ENCODE peak calls at places on chromosomes 2 and 18, in nine cellular contexts. One of them, this sample, is unnamed.

GRCh38 chr2:227513113-227513512 is 41.2 kb downstream of the AGFG1 start:
- DNase-seq in PC-3: no peak
- DNase-seq in adrenal gland: no peak
- DNase-seq in foreskin fibroblast: peak
- DNase-seq in IMR-90: peak
- DNase-seq in ovary: no peak
- DNase-seq in GM20000: no peak
- DNase-seq in AG04449: no peak
- DNase-seq in coronary artery: no peak
- DNase-seq in this sample: no peak

GRCh38 chr2:88959480-88960204 is 268.2 kb downstream of the RPIA start:
- DNase-seq in PC-3: peak
- DNase-seq in adrenal gland: no peak
- DNase-seq in foreskin fibroblast: no peak
- DNase-seq in IMR-90: peak
- DNase-seq in ovary: no peak
- DNase-seq in GM20000: no peak
- DNase-seq in AG04449: no peak
- DNase-seq in coronary artery: no peak
- DNase-seq in this sample: no peak

GRCh38 chr18:33755918-33756590 is 178.0 kb downstream of the ASXL3 start:
- DNase-seq in PC-3: peak
- DNase-seq in adrenal gland: peak
- DNase-seq in foreskin fibroblast: peak
- DNase-seq in IMR-90: peak
- DNase-seq in ovary: no peak
- DNase-seq in GM20000: no peak
- DNase-seq in AG04449: peak
- DNase-seq in coronary artery: no peak
- DNase-seq in this sample: no peak

GRCh38 chr2:2898744-2899143 is 478.9 kb downstream of the EIPR1 start:
- DNase-seq in PC-3: no peak
- DNase-seq in adrenal gland: no peak
- DNase-seq in foreskin fibroblast: no peak
- DNase-seq in IMR-90: no peak
- DNase-seq in ovary: no peak
- DNase-seq in GM20000: no peak
- DNase-seq in AG04449: no peak
- DNase-seq in coronary artery: peak
- DNase-seq in this sample: no peak

GRCh38 chr2:186349508-186349907 is 136.6 kb upstream of the ZC3H15 start:
- DNase-seq in PC-3: peak
- DNase-seq in adrenal gland: no peak
- DNase-seq in foreskin fibroblast: peak
- DNase-seq in IMR-90: peak
- DNase-seq in ovary: no peak
- DNase-seq in GM20000: no peak
- DNase-seq in AG04449: peak
- DNase-seq in coronary artery: no peak
- DNase-seq in this sample: no peak

GRCh38 chr2:118845005-118845842 is 2.2 kb downstream of the EN1 start:
- DNase-seq in PC-3: no peak
- DNase-seq in adrenal gland: no peak
- DNase-seq in foreskin fibroblast: no peak
- DNase-seq in IMR-90: no peak
- DNase-seq in ovary: no peak
- DNase-seq in GM20000: peak
- DNase-seq in AG04449: no peak
- DNase-seq in coronary artery: no peak
- DNase-seq in this sample: peak

GRCh38 chr2:234649951-234650350 is 153.1 kb upstream of the ARL4C start:
- DNase-seq in PC-3: no peak
- DNase-seq in adrenal gland: no peak
- DNase-seq in foreskin fibroblast: no peak
- DNase-seq in IMR-90: no peak
- DNase-seq in ovary: no peak
- DNase-seq in GM20000: no peak
- DNase-seq in AG04449: no peak
- DNase-seq in coronary artery: no peak
- DNase-seq in this sample: no peak

GRCh38 chr2:17163628-17164027 is 354.6 kb downstream of the RAD51AP2 start:
- DNase-seq in PC-3: no peak
- DNase-seq in adrenal gland: no peak
- DNase-seq in foreskin fibroblast: no peak
- DNase-seq in IMR-90: no peak
- DNase-seq in ovary: no peak
- DNase-seq in GM20000: no peak
- DNase-seq in AG04449: no peak
- DNase-seq in coronary artery: no peak
- DNase-seq in this sample: no peak

GRCh38 chr2:190180313-190181065 is 118.0 kb upstream of the MSTN start:
- DNase-seq in PC-3: no peak
- DNase-seq in adrenal gland: peak
- DNase-seq in foreskin fibroblast: peak
- DNase-seq in IMR-90: no peak
- DNase-seq in ovary: peak
- DNase-seq in GM20000: peak
- DNase-seq in AG04449: no peak
- DNase-seq in coronary artery: no peak
- DNase-seq in this sample: peak

GRCh38 chr18:62396381-62396780 is 71.3 kb downstream of the TNFRSF11A start:
- DNase-seq in PC-3: peak
- DNase-seq in adrenal gland: no peak
- DNase-seq in foreskin fibroblast: no peak
- DNase-seq in IMR-90: no peak
- DNase-seq in ovary: no peak
- DNase-seq in GM20000: no peak
- DNase-seq in AG04449: no peak
- DNase-seq in coronary artery: no peak
- DNase-seq in this sample: no peak

GRCh38 chr2:186726938-186727337 is 33.1 kb downstream of the FAM171B start:
- DNase-seq in PC-3: peak
- DNase-seq in adrenal gland: no peak
- DNase-seq in foreskin fibroblast: peak
- DNase-seq in IMR-90: peak
- DNase-seq in ovary: no peak
- DNase-seq in GM20000: no peak
- DNase-seq in AG04449: peak
- DNase-seq in coronary artery: no peak
- DNase-seq in this sample: no peak

GRCh38 chr18:74803769-74804168 is 206.1 kb downstream of the ZNF407 start:
- DNase-seq in PC-3: no peak
- DNase-seq in adrenal gland: peak
- DNase-seq in foreskin fibroblast: no peak
- DNase-seq in IMR-90: no peak
- DNase-seq in ovary: no peak
- DNase-seq in GM20000: no peak
- DNase-seq in AG04449: no peak
- DNase-seq in coronary artery: no peak
- DNase-seq in this sample: no peak

GRCh38 chr2:141554810-141555209 is 576.0 kb downstream of the LRP1B start:
- DNase-seq in PC-3: peak
- DNase-seq in adrenal gland: no peak
- DNase-seq in foreskin fibroblast: peak
- DNase-seq in IMR-90: peak
- DNase-seq in ovary: no peak
- DNase-seq in GM20000: peak
- DNase-seq in AG04449: no peak
- DNase-seq in coronary artery: no peak
- DNase-seq in this sample: peak

GRCh38 chr2:215454519-215454918 is 18.7 kb upstream of the FN1 start:
- DNase-seq in PC-3: peak
- DNase-seq in adrenal gland: peak
- DNase-seq in foreskin fibroblast: peak
- DNase-seq in IMR-90: no peak
- DNase-seq in ovary: no peak
- DNase-seq in GM20000: peak
- DNase-seq in AG04449: no peak
- DNase-seq in coronary artery: no peak
- DNase-seq in this sample: peak

GRCh38 chr2:227834423-227834822 is 20.8 kb downstream of the CCL20 start:
- DNase-seq in PC-3: peak
- DNase-seq in adrenal gland: no peak
- DNase-seq in foreskin fibroblast: peak
- DNase-seq in IMR-90: peak
- DNase-seq in ovary: no peak
- DNase-seq in GM20000: no peak
- DNase-seq in AG04449: no peak
- DNase-seq in coronary artery: no peak
- DNase-seq in this sample: no peak

DNA sequence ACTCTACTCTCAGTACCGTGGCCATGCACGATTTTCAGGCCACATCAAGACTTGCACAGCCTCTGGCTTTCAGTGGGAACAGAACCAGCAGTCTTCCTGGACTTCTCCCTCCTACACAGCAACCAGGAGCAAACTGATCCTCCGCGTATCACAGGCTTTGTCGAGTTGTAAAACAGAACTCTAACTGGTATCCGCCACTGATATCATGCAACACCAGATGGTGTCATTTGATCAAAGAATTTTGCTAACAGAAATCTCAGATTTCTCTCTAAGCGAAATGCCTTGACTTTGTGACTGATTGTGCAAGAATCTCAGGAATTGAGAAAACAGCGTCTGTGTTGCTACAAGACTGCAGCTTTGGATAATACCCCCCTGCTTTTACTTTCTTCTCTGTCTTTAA is 85.7 kb downstream of the COPS8 start:
- DNase-seq in PC-3: peak
- DNase-seq in adrenal gland: peak
- DNase-seq in foreskin fibroblast: peak
- DNase-seq in IMR-90: peak
- DNase-seq in ovary: peak
- DNase-seq in GM20000: no peak
- DNase-seq in AG04449: peak
- DNase-seq in coronary artery: no peak
- DNase-seq in this sample: no peak
- TF ChIP-seq CTCF in PC-3: peak
- TF ChIP-seq CTCF in adrenal gland: no peak
- TF ChIP-seq CTCF in foreskin fibroblast: peak
- TF ChIP-seq CTCF in IMR-90: peak
- TF ChIP-seq CTCF in ovary: peak
- TF ChIP-seq CTCF in GM20000: no peak
- TF ChIP-seq CTCF in AG04449: peak
- TF ChIP-seq CTCF in coronary artery: no peak
- TF ChIP-seq CTCF in this sample: no peak

GRCh38 chr2:43239981-43240761 is 13.8 kb upstream of the ZFP36L2 start:
- DNase-seq in PC-3: peak
- DNase-seq in adrenal gland: no peak
- DNase-seq in foreskin fibroblast: no peak
- DNase-seq in IMR-90: no peak
- DNase-seq in ovary: no peak
- DNase-seq in GM20000: peak
- DNase-seq in AG04449: no peak
- DNase-seq in coronary artery: no peak
- DNase-seq in this sample: peak
- TF ChIP-seq CTCF in PC-3: peak
- TF ChIP-seq CTCF in adrenal gland: no peak
- TF ChIP-seq CTCF in foreskin fibroblast: no peak
- TF ChIP-seq CTCF in IMR-90: peak
- TF ChIP-seq CTCF in ovary: no peak
- TF ChIP-seq CTCF in GM20000: no peak
- TF ChIP-seq CTCF in AG04449: no peak
- TF ChIP-seq CTCF in coronary artery: no peak
- TF ChIP-seq CTCF in this sample: peak

GRCh38 chr2:23687214-23687613 is 239.7 kb downstream of the ATAD2B start:
- DNase-seq in PC-3: no peak
- DNase-seq in adrenal gland: no peak
- DNase-seq in foreskin fibroblast: no peak
- DNase-seq in IMR-90: no peak
- DNase-seq in ovary: no peak
- DNase-seq in GM20000: no peak
- DNase-seq in AG04449: no peak
- DNase-seq in coronary artery: no peak
- DNase-seq in this sample: no peak

GRCh38 chr2:23687713-23688112 is 239.2 kb downstream of the ATAD2B start:
- DNase-seq in PC-3: no peak
- DNase-seq in adrenal gland: no peak
- DNase-seq in foreskin fibroblast: no peak
- DNase-seq in IMR-90: no peak
- DNase-seq in ovary: no peak
- DNase-seq in GM20000: no peak
- DNase-seq in AG04449: no peak
- DNase-seq in coronary artery: no peak
- DNase-seq in this sample: no peak

GRCh38 chr2:23689891-23690290 is 237.0 kb downstream of the ATAD2B start:
- DNase-seq in PC-3: no peak
- DNase-seq in adrenal gland: no peak
- DNase-seq in foreskin fibroblast: no peak
- DNase-seq in IMR-90: no peak
- DNase-seq in ovary: no peak
- DNase-seq in GM20000: no peak
- DNase-seq in AG04449: no peak
- DNase-seq in coronary artery: no peak
- DNase-seq in this sample: no peak

GRCh38 chr2:23689131-23689700 is 237.7 kb downstream of the ATAD2B start:
- DNase-seq in PC-3: no peak
- DNase-seq in adrenal gland: no peak
- DNase-seq in foreskin fibroblast: no peak
- DNase-seq in IMR-90: no peak
- DNase-seq in ovary: no peak
- DNase-seq in GM20000: no peak
- DNase-seq in AG04449: no peak
- DNase-seq in coronary artery: no peak
- DNase-seq in this sample: no peak

DNA sequence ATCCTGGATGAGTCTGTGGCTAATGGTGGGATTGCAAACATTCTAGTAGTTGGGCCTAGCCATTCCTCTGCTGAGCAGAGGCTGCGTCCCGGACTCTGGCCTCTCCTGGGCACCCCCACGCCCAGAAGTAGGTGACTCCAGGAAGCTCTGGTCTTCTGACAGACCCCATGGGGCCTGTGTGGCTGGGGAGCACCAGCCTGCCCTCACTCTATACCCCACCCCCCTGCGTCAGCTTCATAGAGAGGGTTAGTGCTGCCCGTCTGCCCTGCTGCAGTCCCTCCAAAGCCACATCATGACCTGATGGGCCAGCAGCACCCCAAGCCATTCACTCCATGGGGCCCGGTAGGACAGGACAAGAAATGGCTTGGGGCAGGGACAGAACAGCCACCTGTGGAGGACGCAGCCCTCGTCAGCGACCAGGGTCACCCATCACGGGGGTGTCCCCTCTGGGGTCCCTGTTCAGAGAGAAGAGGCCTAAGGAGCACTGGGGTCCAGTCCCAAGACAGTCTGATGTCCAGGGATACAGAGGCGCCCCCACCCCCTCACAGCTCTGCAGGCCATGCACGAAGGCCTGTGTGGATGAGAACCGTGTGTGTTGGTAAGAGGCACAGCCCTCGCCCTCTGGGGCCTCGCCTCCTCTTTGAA is 238.3 kb downstream of the ATAD2B start:
- DNase-seq in PC-3: no peak
- DNase-seq in adrenal gland: no peak
- DNase-seq in foreskin fibroblast: no peak
- DNase-seq in IMR-90: no peak
- DNase-seq in ovary: no peak
- DNase-seq in GM20000: no peak
- DNase-seq in AG04449: no peak
- DNase-seq in coronary artery: no peak
- DNase-seq in this sample: no peak
- TF ChIP-seq CTCF in PC-3: no peak
- TF ChIP-seq CTCF in adrenal gland: no peak
- TF ChIP-seq CTCF in foreskin fibroblast: no peak
- TF ChIP-seq CTCF in IMR-90: no peak
- TF ChIP-seq CTCF in ovary: no peak
- TF ChIP-seq CTCF in GM20000: no peak
- TF ChIP-seq CTCF in AG04449: no peak
- TF ChIP-seq CTCF in coronary artery: no peak
- TF ChIP-seq CTCF in this sample: no peak

GRCh38 chr2:46657042-46657504 is 177.7 kb downstream of the TMEM247 start:
- DNase-seq in PC-3: peak
- DNase-seq in adrenal gland: peak
- DNase-seq in foreskin fibroblast: peak
- DNase-seq in IMR-90: peak
- DNase-seq in ovary: peak
- DNase-seq in GM20000: peak
- DNase-seq in AG04449: no peak
- DNase-seq in coronary artery: no peak
- DNase-seq in this sample: peak
- TF ChIP-seq CTCF in PC-3: peak
- TF ChIP-seq CTCF in adrenal gland: peak
- TF ChIP-seq CTCF in foreskin fibroblast: peak
- TF ChIP-seq CTCF in IMR-90: peak
- TF ChIP-seq CTCF in ovary: peak
- TF ChIP-seq CTCF in GM20000: peak
- TF ChIP-seq CTCF in AG04449: peak
- TF ChIP-seq CTCF in coronary artery: no peak
- TF ChIP-seq CTCF in this sample: peak

This sample was measured in GM13977.